ENCODE peak calls at places on chromosome 5, in ten cellular contexts. C is HEK293T; K is activated naive CD8-positive, alpha-beta T cell treated with anti-CD3 and anti-CD28 coated beads, Interleukin-2, amount 50 U/mL, for 24 hours; W is T-helper 22 cell; T is NCI-H1436 treated with DMSO at 0.1 percent for 48 hours; N is BE2C; D is activated CD4-positive, alpha-beta memory T cell treated with anti-CD3 and anti-CD28 coated beads, Interleukin-2, amount 10 ng/mL, durations not matched to agents 7 days and 5 days; L is vagina; F is kidney tubule cell; I is HT1080. A is an unnamed sample.

GRCh38 chr5:66498791-66499207 is 97.4 kb upstream of the MAST4 start:
- DNase-seq in C (no peak), K (no peak), W (no peak), T (no peak), N (peak), D (no peak), L (no peak), F (peak), I (peak), A (peak)

GRCh38 chr5:114952876-114953275 is 216.8 kb downstream of the TRIM36 start:
- DNase-seq in C (no peak), K (no peak), W (no peak), T (no peak), N (no peak), D (no peak), L (no peak), F (no peak), I (peak), A (no peak)

GRCh38 chr5:4613440-4613839 is 526.7 kb upstream of the ADAMTS16 start:
- DNase-seq in C (no peak), K (no peak), W (no peak), T (no peak), N (no peak), D (no peak), L (no peak), F (no peak), I (no peak), A (no peak)

GRCh38 chr5:54611290-54611951 is 93.9 kb downstream of the SNX18 start:
- DNase-seq in C (no peak), K (no peak), W (no peak), T (no peak), N (no peak), D (no peak), L (no peak), F (peak), I (peak), A (no peak)

GRCh38 chr5:88979244-88979643 is 96.3 kb upstream of the MEF2C start:
- DNase-seq in C (no peak), K (no peak), W (no peak), T (no peak), N (no peak), D (no peak), L (no peak), F (no peak), I (peak), A (no peak)

GRCh38 chr5:54249210-54250028 is 61.0 kb downstream of the ARL15 start:
- DNase-seq in C (peak), K (peak), W (no peak), T (no peak), N (peak), D (no peak), L (no peak), F (peak), I (peak), A (peak)

GRCh38 chr5:11383506-11384095 is 520.6 kb downstream of the CTNND2 start:
- DNase-seq in C (no peak), K (no peak), W (no peak), T (no peak), N (no peak), D (no peak), L (no peak), F (no peak), I (no peak), A (peak)

GRCh38 chr5:154860123-154860522 is 1.7 kb downstream of the CNOT8 start:
- DNase-seq in C (no peak), K (peak), W (no peak), T (no peak), N (no peak), D (peak), L (no peak), F (peak), I (peak), A (no peak)

GRCh38 chr5:79143684-79144379 is 32.2 kb downstream of the BHMT start:
- DNase-seq in C (no peak), K (no peak), W (no peak), T (no peak), N (no peak), D (no peak), L (no peak), F (peak), I (peak), A (peak)

GRCh38 chr5:135444360-135444759 is 2.8 kb downstream of the DCANP1 start:
- DNase-seq in C (no peak), K (no peak), W (no peak), T (no peak), N (no peak), D (no peak), L (no peak), F (no peak), I (no peak), A (peak)

GRCh38 chr5:149195337-149195887 is 54.1 kb downstream of the ABLIM3 start:
- DNase-seq in C (no peak), K (no peak), W (no peak), T (no peak), N (no peak), D (no peak), L (no peak), F (no peak), I (no peak), A (no peak)